ENCODE peak calls at places on chromosome 5, in nine cellular contexts. P, C, B, Q, J, Y, A, Z and W are unnamed samples.

GRCh38 chr5:142404046-142404477 is 79.2 kb upstream of the SPRY4 start:
- DNase-seq in P (peak; percentile 97), C (no peak), B (no peak), Q (no peak), J (no peak), Y (no peak), A (no peak), Z (no peak), W (no peak)

GRCh38 chr5:14153932-14154646 is 10.9 kb downstream of the TRIO start:
- DNase-seq in P (no peak), C (peak; percentile 70), B (peak; percentile 82), Q (no peak), J (no peak), Y (no peak), A (no peak), Z (no peak), W (no peak)

GRCh38 chr5:6328173-6328572 is 50.2 kb downstream of the MED10 start:
- DNase-seq in P (no peak), C (peak; percentile 42), B (no peak), Q (no peak), J (no peak), Y (no peak), A (no peak), Z (no peak), W (no peak)

GRCh38 chr5:176849611-176850227 is 39.4 kb downstream of the UNC5A start:
- DNase-seq in P (no peak), C (no peak), B (no peak), Q (no peak), J (no peak), Y (no peak), A (no peak), Z (no peak), W (peak; percentile 7)

GRCh38 chr5:65835191-65835590 is 91.2 kb upstream of the ERBIN start:
- DNase-seq in P (no peak), C (no peak), B (no peak), Q (no peak), J (no peak), Y (no peak), A (no peak), Z (no peak), W (no peak)

GRCh38 chr5:148659641-148660345 is 5.5 kb upstream of the HTR4 start:
- DNase-seq in P (no peak), C (no peak), B (no peak), Q (no peak), J (no peak), Y (no peak), A (no peak), Z (peak; percentile 21), W (no peak)

GRCh38 chr5:124102491-124102890 is 590.5 kb downstream of the CSNK1G3 start:
- DNase-seq in P (no peak), C (no peak), B (no peak), Q (no peak), J (no peak), Y (no peak), A (no peak), Z (no peak), W (no peak)

GRCh38 chr5:32428426-32428825 is 16.1 kb downstream of the ZFR start:
- DNase-seq in P (no peak), C (no peak), B (no peak), Q (no peak), J (no peak), Y (no peak), A (no peak), Z (peak; percentile 28), W (no peak)

GRCh38 chr5:14728109-14728938 is 63.8 kb downstream of the OTULIN start:
- DNase-seq in P (no peak), C (no peak), B (no peak), Q (no peak), J (no peak), Y (no peak), A (no peak), Z (no peak), W (no peak)

GRCh38 chr5:60503771-60504170 is 196.2 kb downstream of the DEPDC1B start:
- DNase-seq in P (no peak), C (no peak), B (no peak), Q (no peak), J (no peak), Y (no peak), A (no peak), Z (no peak), W (no peak)

GRCh38 chr5:124948062-124948753 is 201.8 kb upstream of the ZNF608 start:
- DNase-seq in P (peak; percentile 58), C (no peak), B (no peak), Q (no peak), J (no peak), Y (no peak), A (no peak), Z (no peak), W (peak; percentile 86)

GRCh38 chr5:111737716-111738115 is 19.3 kb downstream of the NREP start:
- DNase-seq in P (peak; percentile 25), C (no peak), B (no peak), Q (no peak), J (no peak), Y (no peak), A (no peak), Z (no peak), W (no peak)

GRCh38 chr5:150515446-150515845 is 7.5 kb downstream of the NDST1 start:
- DNase-seq in P (no peak), C (peak; percentile 67), B (peak; percentile 84), Q (no peak), J (no peak), Y (no peak), A (no peak), Z (no peak), W (no peak)

GRCh38 chr5:179112469-179113142 is 52.4 kb downstream of the ZNF354C start:
- DNase-seq in P (no peak), C (no peak), B (peak; percentile 7), Q (no peak), J (no peak), Y (no peak), A (no peak), Z (no peak), W (no peak)